ENCODE peak calls at places on chromosomes 13 and 19, in six cellular contexts. One of them, this sample, is unnamed.

GRCh38 chr13:29564828-29565227 is 30.7 kb downstream of the SLC7A1 start:
- DNase-seq in anterior cingulate cortex: no peak
- DNase-seq in GF-D8: no peak
- DNase-seq in NCI-H82: no peak
- DNase-seq in HCT116: no peak
- DNase-seq in left colon: no peak
- DNase-seq in this sample: no peak

GRCh38 chr13:41356788-41357187 is 45.7 kb downstream of the NAA16 start:
- DNase-seq in anterior cingulate cortex: no peak
- DNase-seq in GF-D8: peak
- DNase-seq in NCI-H82: no peak
- DNase-seq in HCT116: no peak
- DNase-seq in left colon: no peak
- DNase-seq in this sample: no peak

GRCh38 chr13:111540486-111540885 is 220.0 kb downstream of the TEX29 start:
- DNase-seq in anterior cingulate cortex: no peak
- DNase-seq in GF-D8: no peak
- DNase-seq in NCI-H82: no peak
- DNase-seq in HCT116: no peak
- DNase-seq in left colon: peak
- DNase-seq in this sample: no peak

GRCh38 chr19:48490980-48491792 is 20.4 kb downstream of the LMTK3 start:
- DNase-seq in anterior cingulate cortex: no peak
- DNase-seq in GF-D8: no peak
- DNase-seq in NCI-H82: peak
- DNase-seq in HCT116: peak
- DNase-seq in left colon: peak
- DNase-seq in this sample: peak

GRCh38 chr19:29779921-29780320 is 31.9 kb upstream of the CCNE1 start:
- DNase-seq in anterior cingulate cortex: no peak
- DNase-seq in GF-D8: no peak
- DNase-seq in NCI-H82: peak
- DNase-seq in HCT116: no peak
- DNase-seq in left colon: no peak
- DNase-seq in this sample: no peak

GRCh38 chr19:46919324-46919723 is 58.5 kb downstream of the ARHGAP35 start:
- DNase-seq in anterior cingulate cortex: no peak
- DNase-seq in GF-D8: no peak
- DNase-seq in NCI-H82: no peak
- DNase-seq in HCT116: no peak
- DNase-seq in left colon: no peak
- DNase-seq in this sample: no peak

GRCh38 chr13:50529154-50529882 is 314.2 kb downstream of the DLEU7 start:
- DNase-seq in anterior cingulate cortex: peak
- DNase-seq in GF-D8: no peak
- DNase-seq in NCI-H82: no peak
- DNase-seq in HCT116: peak
- DNase-seq in left colon: peak
- DNase-seq in this sample: peak

GRCh38 chr13:20136781-20137703 is 23.8 kb downstream of the GJA3 start:
- DNase-seq in anterior cingulate cortex: no peak
- DNase-seq in GF-D8: no peak
- DNase-seq in NCI-H82: peak
- DNase-seq in HCT116: no peak
- DNase-seq in left colon: peak
- DNase-seq in this sample: no peak

GRCh38 chr19:39192846-39193245 is 3.9 kb upstream of the NCCRP1 start:
- DNase-seq in anterior cingulate cortex: no peak
- DNase-seq in GF-D8: no peak
- DNase-seq in NCI-H82: no peak
- DNase-seq in HCT116: no peak
- DNase-seq in left colon: no peak
- DNase-seq in this sample: no peak

GRCh38 chr13:98571955-98572662 is 4.8 kb downstream of the STK24 start:
- DNase-seq in anterior cingulate cortex: no peak
- DNase-seq in GF-D8: no peak
- DNase-seq in NCI-H82: no peak
- DNase-seq in HCT116: no peak
- DNase-seq in left colon: peak
- DNase-seq in this sample: peak

GRCh38 chr13:40116008-40116407 is 460.5 kb downstream of the COG6 start:
- DNase-seq in anterior cingulate cortex: no peak
- DNase-seq in GF-D8: no peak
- DNase-seq in NCI-H82: no peak
- DNase-seq in HCT116: peak
- DNase-seq in left colon: peak
- DNase-seq in this sample: no peak

GRCh38 chr13:41458187-41458938 is 1.0 kb downstream of the RGCC start:
- DNase-seq in anterior cingulate cortex: peak
- DNase-seq in GF-D8: peak
- DNase-seq in NCI-H82: peak
- DNase-seq in HCT116: no peak
- DNase-seq in left colon: no peak
- DNase-seq in this sample: peak

GRCh38 chr19:1690570-1691307 is 38.3 kb upstream of the TCF3 start:
- DNase-seq in anterior cingulate cortex: no peak
- DNase-seq in GF-D8: no peak
- DNase-seq in NCI-H82: peak
- DNase-seq in HCT116: no peak
- DNase-seq in left colon: peak
- DNase-seq in this sample: peak

GRCh38 chr13:109162248-109163051 is 533.0 kb downstream of the MYO16 start:
- DNase-seq in anterior cingulate cortex: no peak
- DNase-seq in GF-D8: peak
- DNase-seq in NCI-H82: no peak
- DNase-seq in HCT116: no peak
- DNase-seq in left colon: no peak
- DNase-seq in this sample: no peak

GRCh38 chr13:97258801-97259200 is 36.7 kb downstream of the MBNL2 start:
- DNase-seq in anterior cingulate cortex: no peak
- DNase-seq in GF-D8: no peak
- DNase-seq in NCI-H82: no peak
- DNase-seq in HCT116: no peak
- DNase-seq in left colon: no peak
- DNase-seq in this sample: no peak

GRCh38 chr13:80339841-80340642 is 884 bp downstream of the SPRY2 start:
- DNase-seq in anterior cingulate cortex: peak
- DNase-seq in GF-D8: peak
- DNase-seq in NCI-H82: peak
- DNase-seq in HCT116: no peak
- DNase-seq in left colon: peak
- DNase-seq in this sample: peak

This sample was measured in NCI-H69.